ENCODE peak calls at places on chromosomes 5 and 9, in eight cellular contexts. I is HepG2, J is HCT116, A is Panc1, L is GM12878, H is GM23338, E is upper lobe of left lung, Z is K562. X is an unnamed sample.

GRCh38 chr9:16960084-16960483 is 89.6 kb upstream of the BNC2 start:
- ATAC-seq in I (no peak), A (no peak), E (no peak), L (peak; percentile 60), Z (no peak), H (no peak), J (no peak), X (no peak)

GRCh38 chr5:87405472-87406155 is 7.1 kb downstream of the CCNH start:
- ATAC-seq in J (no peak), Z (peak; percentile 25), H (no peak), A (no peak), E (no peak), L (peak; percentile 47), I (no peak), X (no peak)

GRCh38 chr9:93955356-93956182 is 414 bp upstream of the BARX1 start:
- ATAC-seq in H (peak; percentile 3), L (no peak), I (no peak), E (no peak), Z (no peak), J (no peak), A (peak; percentile 87), X (peak; percentile 67)

GRCh38 chr9:123346026-123346425 is 10.0 kb upstream of the CRB2 start:
- ATAC-seq in E (no peak), H (no peak), L (no peak), A (no peak), J (no peak), I (peak; percentile 29), Z (no peak), X (no peak)

GRCh38 chr9:131608469-131609115 is 63.3 kb downstream of the PRRT1B start:
- ATAC-seq in Z (no peak), I (peak; percentile 58), E (peak; percentile 82), H (peak; percentile 91), J (peak; percentile 95), L (no peak), A (peak; percentile 92), X (peak; percentile 87)

GRCh38 chr5:173505634-173506033 is 110.8 kb downstream of the BOD1 start:
- ATAC-seq in Z (no peak), E (no peak), L (no peak), I (no peak), H (no peak), A (no peak), J (no peak), X (no peak)

GRCh38 chr5:109946610-109947009 is 256.9 kb downstream of the MAN2A1 start:
- ATAC-seq in E (no peak), Z (no peak), I (no peak), J (no peak), A (no peak), L (no peak), H (no peak), X (no peak)

GRCh38 chr5:27450607-27451006 is 412.2 kb upstream of the CDH9 start:
- ATAC-seq in H (no peak), L (peak; percentile 68), A (no peak), Z (no peak), I (no peak), J (no peak), E (no peak), X (no peak)

GRCh38 chr9:133158695-133159094 is 5.0 kb downstream of the GBGT1 start:
- ATAC-seq in I (no peak), H (no peak), E (no peak), J (no peak), L (no peak), A (no peak), Z (no peak), X (no peak)

GRCh38 chr5:567664-568060 is 43.4 kb upstream of the SLC9A3 start:
- ATAC-seq in L (no peak), I (peak; percentile 45), Z (peak; percentile 41), A (peak; percentile 51), E (peak; percentile 52), J (no peak), H (no peak), X (no peak)

GRCh38 chr5:27876071-27876470 is 837.7 kb upstream of the CDH9 start:
- ATAC-seq in Z (no peak), I (no peak), J (no peak), H (no peak), E (no peak), L (no peak), A (no peak), X (no peak)

GRCh38 chr9:37751186-37751585 is 2.4 kb upstream of the TRMT10B start:
- ATAC-seq in H (no peak), L (no peak), E (no peak), J (no peak), Z (no peak), I (no peak), A (no peak), X (no peak)

GRCh38 chr9:37752646-37753488 is 738 bp upstream of the TRMT10B start:
- ATAC-seq in J (no peak), L (no peak), E (no peak), A (no peak), I (no peak), Z (no peak), H (no peak), X (no peak)

GRCh38 chr9:37749129-37749528 is 4.5 kb upstream of the TRMT10B start:
- ATAC-seq in E (no peak), Z (no peak), I (no peak), L (no peak), H (no peak), J (no peak), A (no peak), X (no peak)

GRCh38 chr9:37758747-37759146 is 5.1 kb downstream of the TRMT10B start:
- ATAC-seq in I (no peak), E (no peak), A (no peak), H (no peak), J (peak; percentile 44), Z (peak; percentile 58), L (no peak), X (no peak)

GRCh38 chr9:37753489-37754190 is at the start of gene TRMT10B:
- ATAC-seq in H (peak; percentile 95), L (peak; percentile 97), I (peak; percentile 98), E (peak; percentile 86), J (peak; percentile 91), Z (peak; percentile 95), A (peak; percentile 96), X (peak; percentile 92)
- TF ChIP-seq POLR2AphosphoS5 in H (peak; percentile 77), L (peak; percentile 77), I (peak; percentile 73), E (no peak), J (peak; percentile 83), Z (peak; percentile 51), A (peak; percentile 82), X (no peak)

GRCh38 chr5:179167871-179168451 is 107.8 kb downstream of the ZNF354C start:
- ATAC-seq in H (no peak), E (no peak), A (no peak), L (no peak), J (no peak), Z (no peak), I (no peak), X (no peak)

GRCh38 chr5:179168636-179169035 is 108.5 kb downstream of the ZNF354C start:
- ATAC-seq in I (no peak), J (no peak), Z (no peak), A (no peak), E (no peak), H (no peak), L (no peak), X (no peak)

GRCh38 chr5:179166171-179166885 is 106.2 kb downstream of the ZNF354C start:
- ATAC-seq in H (peak; percentile 32), E (no peak), L (no peak), J (peak; percentile 4), I (peak; percentile 6), A (peak; percentile 17), Z (no peak), X (no peak)

GRCh38 chr5:179165421-179166170 is 105.4 kb downstream of the ZNF354C start:
- ATAC-seq in J (no peak), I (peak; percentile 71), H (no peak), A (peak; percentile 27), L (no peak), Z (peak; percentile 27), E (no peak), X (no peak)

GRCh38 chr5:179166886-179167841 is 107.0 kb downstream of the ZNF354C start:
- ATAC-seq in A (peak; percentile 87), H (peak; percentile 96), L (peak; percentile 72), E (no peak), J (peak; percentile 96), Z (peak; percentile 96), I (peak; percentile 80), X (peak; percentile 78)
- TF ChIP-seq CTCF in A (peak; percentile 98), H (peak; percentile 79), L (peak; percentile 35), E (peak; percentile 87), J (peak; percentile 90), Z (peak; percentile 85), I (peak; percentile 76), X (no peak)

GRCh38 chr5:7321724-7322123 is 74.2 kb upstream of the ADCY2 start:
- ATAC-seq in A (no peak), Z (no peak), H (no peak), J (no peak), I (no peak), L (no peak), E (no peak), X (peak; percentile 64)
- TF ChIP-seq POLR2AphosphoS5 in A (no peak), Z (no peak), H (no peak), J (no peak), I (no peak), L (no peak), E (no peak), X (peak; percentile 21)

DNA sequence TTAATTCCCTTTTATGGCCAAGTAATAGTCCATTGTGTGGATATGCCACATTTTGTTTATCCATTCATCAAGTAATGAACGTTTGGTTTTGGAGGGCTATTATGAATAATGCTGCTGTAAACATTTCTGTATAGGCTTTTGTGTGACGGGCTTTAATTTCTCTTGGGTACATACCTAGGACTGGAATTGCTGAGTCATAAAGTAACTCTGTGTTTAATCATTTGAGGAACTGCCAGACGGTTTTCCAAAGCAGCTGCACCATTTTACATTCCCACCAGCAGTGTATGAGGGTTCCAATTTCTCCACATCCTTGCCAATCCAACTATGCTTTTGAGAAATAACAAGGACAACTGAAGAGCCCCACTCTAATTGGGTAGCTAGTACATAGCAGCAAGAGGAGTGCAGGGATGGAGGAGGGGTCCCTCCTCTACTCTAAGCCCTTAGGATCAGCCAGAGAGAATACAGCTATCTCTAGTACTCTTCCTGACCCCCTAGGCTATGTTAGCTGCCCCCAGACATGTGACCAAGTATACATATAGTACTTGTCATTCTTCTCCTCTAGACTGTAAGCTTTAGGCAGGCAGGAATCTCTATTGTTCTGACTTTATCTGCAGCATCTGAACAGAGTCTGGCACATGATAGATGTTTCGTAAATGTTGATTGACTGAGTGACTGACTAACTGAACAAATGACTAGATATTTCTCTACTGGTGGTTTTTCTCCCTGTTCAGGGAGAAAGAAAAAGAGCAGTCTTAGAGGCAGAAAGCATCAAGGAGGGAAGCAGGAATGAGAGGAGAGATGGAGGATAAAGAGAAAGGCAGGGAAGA is 22.1 kb upstream of the MATR3 start:
- ATAC-seq in Z (no peak), I (no peak), L (no peak), H (no peak), J (no peak), E (no peak), A (no peak), X (peak; percentile 27)
- TF ChIP-seq CTCF in Z (no peak), I (no peak), L (no peak), H (no peak), J (no peak), E (no peak), A (no peak), X (no peak)